ENCODE peak calls at places on chromosome 7, in five cellular contexts. H is GM06990, B is tibial nerve, R is kidney, T is fibroblast of mammary gland. U is an unnamed sample.

GRCh38 chr7:142338633-142339501 is 81.0 kb upstream of the PRSS58 start:
- DNase-seq in B (peak; percentile 31), R (no peak), T (peak; percentile 47), H (no peak), U (no peak)

GRCh38 chr7:107659666-107660065 is 962 bp upstream of the SLC26A4 start:
- DNase-seq in R (no peak), B (no peak), T (peak; percentile 91), H (no peak), U (no peak)

GRCh38 chr7:127809285-127809702 is 157.3 kb downstream of the SND1 start:
- DNase-seq in B (no peak), H (no peak), R (no peak), T (peak; percentile 90), U (no peak)

GRCh38 chr7:64574481-64575159 is 11.7 kb upstream of the ZNF680 start:
- DNase-seq in R (no peak), B (no peak), H (no peak), T (peak; percentile 61), U (no peak)

GRCh38 chr7:44757311-44757710 is 8.7 kb downstream of the ZMIZ2 start:
- DNase-seq in H (no peak), T (no peak), B (no peak), R (no peak), U (no peak)

GRCh38 chr7:21253740-21254687 is 173.9 kb upstream of the SP4 start:
- DNase-seq in H (no peak), T (peak; percentile 35), R (no peak), B (peak; percentile 52), U (peak; percentile 73)

GRCh38 chr7:27616186-27616491 is 46.5 kb downstream of the HIBADH start:
- DNase-seq in B (no peak), R (no peak), H (no peak), T (no peak), U (no peak)

GRCh38 chr7:21730399-21730798 is 187.6 kb downstream of the DNAH11 start:
- DNase-seq in B (no peak), R (no peak), H (no peak), T (no peak), U (no peak)

GRCh38 chr7:521221-522070 is 1.8 kb upstream of the PDGFA start:
- DNase-seq in B (no peak), H (peak; percentile 72), R (peak; percentile 89), T (peak; percentile 19), U (peak; percentile 82)

GRCh38 chr7:111855842-111856227 is 293.5 kb upstream of the IMMP2L start:
- DNase-seq in H (no peak), T (peak; percentile 25), R (no peak), B (no peak), U (no peak)

GRCh38 chr7:106176414-106177294 is 64.5 kb upstream of the SYPL1 start:
- DNase-seq in R (peak; percentile 93), B (peak; percentile 88), H (peak; percentile 71), T (peak; percentile 70), U (peak; percentile 49)

GRCh38 chr7:99042957-99043356 is 101.0 kb downstream of the SMURF1 start:
- DNase-seq in T (no peak), H (no peak), R (no peak), B (no peak), U (no peak)

GRCh38 chr7:111098011-111098925 is 7.3 kb downstream of the LRRN3 start:
- DNase-seq in R (no peak), H (no peak), B (no peak), T (peak; percentile 49), U (no peak)

GRCh38 chr7:2661096-2661449 is 26.9 kb upstream of the AMZ1 start:
- DNase-seq in B (no peak), T (no peak), R (peak; percentile 61), H (no peak), U (no peak)

GRCh38 chr7:2659556-2660358 is 28.0 kb downstream of the TTYH3 start:
- DNase-seq in R (peak; percentile 78), T (no peak), B (no peak), H (no peak), U (no peak)

GRCh38 chr7:2661602-2662272 is 26.3 kb upstream of the AMZ1 start:
- DNase-seq in H (no peak), B (no peak), T (no peak), R (peak; percentile 72), U (no peak)

GRCh38 chr7:2658941-2659340 is 27.2 kb downstream of the TTYH3 start:
- DNase-seq in B (no peak), R (peak; percentile 63), H (no peak), T (no peak), U (no peak)

DNA sequence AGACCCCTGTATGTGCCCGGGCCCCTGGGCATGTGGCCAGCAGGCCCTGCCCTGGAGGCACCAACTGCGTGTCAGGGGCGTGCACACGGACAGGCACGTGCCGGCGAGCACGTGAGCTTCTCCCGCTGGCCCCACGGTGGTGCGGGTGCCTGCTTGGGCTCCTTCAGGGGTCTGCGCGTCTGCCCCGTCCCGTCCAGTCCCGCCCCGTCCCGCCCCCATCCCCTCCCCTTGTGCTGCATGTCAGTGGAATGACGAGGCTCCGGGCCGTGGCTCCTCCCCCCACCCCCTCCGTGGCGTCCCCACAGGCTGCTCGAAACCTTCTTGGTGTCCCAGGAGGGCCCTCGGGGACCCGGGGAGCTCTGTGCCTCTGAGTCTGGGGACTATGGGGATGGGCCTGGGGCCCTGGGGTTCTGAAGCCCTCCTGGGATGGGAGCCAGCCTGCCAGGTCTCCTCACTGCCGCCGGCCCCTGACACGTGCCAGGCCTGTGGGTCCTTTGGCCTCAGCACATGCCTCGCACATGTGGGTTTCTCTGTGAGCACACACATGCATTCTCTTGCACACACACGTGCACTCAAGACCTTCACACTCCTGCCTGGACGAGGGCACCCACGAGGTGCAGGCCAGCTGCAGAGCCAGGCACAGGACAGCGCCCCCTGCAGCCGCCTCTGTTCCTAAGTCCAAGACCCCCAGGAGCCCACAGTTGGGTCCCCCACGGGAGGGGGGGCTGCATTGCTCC is 27.5 kb upstream of the AMZ1 start:
- DNase-seq in H (peak; percentile 24), T (no peak), R (peak; percentile 71), B (no peak), U (no peak)
- TF ChIP-seq CTCF in H (peak; percentile 35), T (peak; percentile 24), R (no peak), B (no peak), U (no peak)

DNA sequence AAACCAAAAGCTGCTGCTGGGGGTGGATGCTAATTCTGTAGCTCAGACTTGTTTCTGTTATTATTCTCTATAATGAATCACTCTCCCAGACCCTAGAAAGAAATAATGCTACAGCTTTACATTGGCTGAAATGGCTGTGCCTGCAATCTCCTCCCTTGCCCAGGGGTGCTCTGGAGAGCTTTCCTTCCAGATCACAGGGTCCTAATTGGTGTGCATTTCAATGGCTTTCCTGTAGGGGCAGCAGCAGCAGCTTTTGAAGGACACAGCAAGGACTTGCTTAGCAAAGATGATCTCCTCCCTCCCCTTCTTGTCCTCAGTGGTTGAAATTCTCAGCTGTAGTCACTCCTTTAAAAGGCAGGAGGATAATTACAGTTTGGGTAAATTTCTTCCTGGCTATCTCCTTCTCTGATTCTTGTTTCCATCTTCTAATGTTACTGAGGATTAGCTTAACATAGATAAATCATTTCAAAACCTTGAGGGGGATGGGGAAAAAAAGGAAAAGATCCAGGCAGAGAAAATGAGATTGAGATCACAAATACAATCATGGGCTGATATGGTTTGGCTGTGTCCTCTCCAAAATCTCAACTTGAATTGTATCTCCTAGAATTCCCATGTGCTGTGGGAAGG is 120.2 kb upstream of the CTTNBP2 start:
- DNase-seq in T (peak; percentile 30), H (peak; percentile 9), B (no peak), R (no peak), U (no peak)
- TF ChIP-seq CTCF in T (peak; percentile 44), H (peak; percentile 69), B (no peak), R (peak; percentile 41), U (peak; percentile 57)

GRCh38 chr7:35512716-35513115 is 182.2 kb downstream of the HERPUD2 start:
- DNase-seq in B (no peak), R (no peak), T (no peak), H (no peak), U (no peak)

GRCh38 chr7:35513192-35513591 is 181.7 kb downstream of the HERPUD2 start:
- DNase-seq in H (no peak), R (no peak), T (no peak), B (no peak), U (no peak)

GRCh38 chr7:35505031-35505430 is 189.9 kb downstream of the HERPUD2 start:
- DNase-seq in H (no peak), B (no peak), T (no peak), R (no peak), U (no peak)

GRCh38 chr7:35504365-35504764 is 190.6 kb downstream of the HERPUD2 start:
- DNase-seq in H (no peak), B (no peak), R (no peak), T (no peak), U (no peak)

GRCh38 chr7:35508623-35509400 is 186.1 kb downstream of the HERPUD2 start:
- DNase-seq in R (no peak), B (no peak), T (no peak), H (no peak), U (no peak)
- TF ChIP-seq CTCF in R (no peak), B (no peak), T (no peak), H (no peak), U (no peak)

DNA sequence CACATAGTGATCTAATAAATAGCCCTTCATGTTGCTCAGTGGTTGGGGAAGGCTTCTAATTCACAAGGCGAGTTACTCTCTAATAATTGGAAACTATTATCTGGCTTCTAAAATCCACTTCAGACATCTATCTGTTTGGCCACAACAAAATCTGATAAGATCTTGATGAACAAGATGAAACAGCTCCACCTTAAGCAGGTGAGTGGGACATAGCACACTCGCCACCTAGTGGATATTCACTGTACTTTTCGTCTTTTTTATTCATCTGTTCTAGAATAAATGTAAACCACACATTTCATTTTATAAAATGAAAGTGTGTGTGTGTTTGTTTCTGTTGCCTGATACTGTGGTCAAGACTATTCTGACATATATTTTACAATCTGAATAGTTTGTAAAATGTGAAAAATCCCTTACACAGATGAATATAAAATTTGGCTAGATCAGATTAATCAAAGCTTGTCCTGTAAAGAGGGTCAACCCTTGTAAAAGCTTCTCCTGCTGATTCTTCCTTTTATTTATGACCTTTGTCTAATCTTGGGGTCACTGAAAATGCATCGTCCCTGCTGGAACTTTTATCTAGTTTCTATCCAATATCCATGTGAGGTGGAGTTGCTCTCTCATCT is 26.5 kb upstream of the CNTNAP2 start:
- DNase-seq in R (no peak), B (no peak), T (peak; percentile 30), H (peak; percentile 3), U (no peak)
- TF ChIP-seq CTCF in R (peak; percentile 67), B (peak; percentile 44), T (peak; percentile 67), H (peak; percentile 59), U (peak; percentile 95)

GRCh38 chr7:1569833-1570632 is at the start of gene PSMG3:
- DNase-seq in T (peak; percentile 83), R (peak; percentile 98), B (peak; percentile 79), H (peak; percentile 94), U (peak; percentile 86)
- TF ChIP-seq CTCF in T (peak; percentile 10), R (peak; percentile 4), B (no peak), H (peak; percentile 41), U (no peak)

DNA sequence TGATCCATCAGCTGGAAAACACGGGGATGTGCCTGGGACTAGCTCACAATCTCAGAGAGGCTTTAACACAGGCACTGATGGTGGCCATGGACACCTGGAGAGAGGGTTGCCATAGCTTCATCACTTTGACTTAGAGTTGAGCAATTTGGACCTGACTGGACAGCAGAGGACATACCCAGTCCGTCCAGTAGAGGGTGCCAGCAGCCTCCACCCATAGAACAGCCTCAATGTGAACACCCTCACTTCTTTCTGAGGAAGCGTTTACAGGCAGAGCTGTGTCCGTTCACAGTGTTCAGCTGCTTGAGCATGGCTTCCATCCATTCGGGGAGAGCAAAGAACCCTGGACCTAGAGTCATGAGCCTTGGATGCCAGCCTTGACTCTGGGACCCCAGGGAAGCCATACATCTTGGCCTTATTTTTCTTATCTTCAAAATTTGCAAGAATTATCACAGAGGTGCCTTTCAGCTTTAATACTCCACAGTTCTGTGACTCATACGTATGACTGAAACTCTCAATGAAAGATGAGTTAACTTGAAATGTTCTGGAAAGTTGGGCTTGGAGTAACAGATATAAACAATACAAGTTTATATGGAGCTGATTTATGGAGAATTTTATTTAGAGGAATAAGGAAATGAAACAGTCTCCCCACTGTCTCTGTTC is 302.9 kb upstream of the PODXL start:
- DNase-seq in T (peak; percentile 60), R (no peak), H (peak; percentile 5), B (peak; percentile 71), U (no peak)
- TF ChIP-seq CTCF in T (peak; percentile 94), R (peak; percentile 74), H (peak; percentile 93), B (peak; percentile 64), U (peak; percentile 77)

U was measured in mesothelial cell of epicardium.